ENCODE peak calls at places on chromosome 15, in eight cellular contexts. I is HTR-8/SVneo, M is globus pallidus, H is NCI-H1105 treated with DMSO at 0.1 percent for 48 hours, J is upper lobe of right lung, C is DMS153, R is GM20000, D is COLO829. U is an unnamed sample.
A peak's percentile ranks its signal among the peaks of the same experiment; 100 is the strongest.

GRCh38 chr15:67840747-67841634 is 1.1 kb upstream of the RNU6-1 start:
- DNase-seq in J (no peak), H (peak; percentile 61), I (no peak), R (no peak), D (no peak), M (no peak), C (no peak), U (peak; percentile 61)

GRCh38 chr15:73873889-73874511 is 636 bp downstream of the TBC1D21 start:
- DNase-seq in D (peak; percentile 50), I (peak; percentile 39), J (no peak), C (no peak), H (peak; percentile 31), R (peak; percentile 57), M (no peak), U (peak; percentile 28)

GRCh38 chr15:25089577-25089976 is 134.8 kb downstream of the SNRPN start:
- DNase-seq in M (no peak), I (no peak), D (no peak), R (no peak), C (no peak), H (no peak), J (no peak), U (no peak)

GRCh38 chr15:58381696-58382095 is 50.1 kb upstream of the LIPC start:
- DNase-seq in I (no peak), C (no peak), M (no peak), D (no peak), J (no peak), H (no peak), R (no peak), U (no peak)

GRCh38 chr15:81886586-81886985 is 159.2 kb downstream of the MEX3B start:
- DNase-seq in H (no peak), I (no peak), M (no peak), C (no peak), D (no peak), J (no peak), R (no peak), U (no peak)

GRCh38 chr15:48682949-48683651 is 37.6 kb upstream of the FBN1 start:
- DNase-seq in R (no peak), H (no peak), I (no peak), J (no peak), C (no peak), D (no peak), M (no peak), U (no peak)

GRCh38 chr15:62844564-62845235 is 197.8 kb upstream of the TPM1 start:
- DNase-seq in H (no peak), C (no peak), M (no peak), D (no peak), I (no peak), J (no peak), R (no peak), U (no peak)

GRCh38 chr15:25243800-25244097 is 195.1 kb downstream of the UBE3A start:
- DNase-seq in H (no peak), I (no peak), R (no peak), D (no peak), M (no peak), C (no peak), J (peak; percentile 51), U (no peak)

GRCh38 chr15:63856711-63857458 is 23.1 kb upstream of the HERC1 start:
- DNase-seq in I (no peak), C (no peak), R (no peak), D (no peak), H (no peak), M (no peak), J (no peak), U (no peak)

GRCh38 chr15:71411538-71412482 is 296.5 kb downstream of the THSD4 start:
- DNase-seq in R (no peak), D (no peak), M (peak; percentile 11), H (no peak), I (no peak), C (no peak), J (peak; percentile 83), U (no peak)

GRCh38 chr15:28886431-28887343 is 913 bp downstream of the APBA2 start:
- DNase-seq in H (no peak), J (no peak), R (no peak), I (no peak), C (no peak), M (no peak), D (no peak), U (no peak)

GRCh38 chr15:50764331-50765201 is 940 bp downstream of the SPPL2A start:
- DNase-seq in I (no peak), D (peak; percentile 35), J (no peak), R (peak; percentile 76), M (peak; percentile 4), H (peak; percentile 35), C (no peak), U (no peak)

GRCh38 chr15:95196176-95196915 is 965.0 kb downstream of the MCTP2 start:
- DNase-seq in H (no peak), M (no peak), C (no peak), R (no peak), I (no peak), J (no peak), D (no peak), U (no peak)

GRCh38 chr15:31178705-31179104 is 77.2 kb upstream of the TRPM1 start:
- DNase-seq in H (no peak), M (no peak), J (no peak), D (no peak), R (no peak), I (no peak), C (no peak), U (no peak)

GRCh38 chr15:73081321-73081958 is 29.2 kb downstream of the NEO1 start:
- DNase-seq in M (peak; percentile 81), I (peak; percentile 31), D (peak; percentile 4), C (peak; percentile 1), R (peak; percentile 10), J (no peak), H (peak; percentile 70), U (peak; percentile 11)

GRCh38 chr15:51185213-51185619 is 90.5 kb upstream of the TNFAIP8L3 start:
- DNase-seq in R (no peak), I (no peak), M (no peak), H (no peak), J (no peak), D (no peak), C (no peak), U (no peak)

GRCh38 chr15:43143203-43143941 is 10.0 kb downstream of the TMEM62 start:
- DNase-seq in J (no peak), C (no peak), D (no peak), R (peak; percentile 49), I (no peak), M (no peak), H (no peak), U (no peak)

GRCh38 chr15:83545803-83546534 is 98.8 kb downstream of the SH3GL3 start:
- DNase-seq in R (no peak), M (no peak), J (no peak), H (no peak), I (no peak), C (no peak), D (no peak), U (no peak)

GRCh38 chr15:52076889-52077781 is 35.4 kb downstream of the BCL2L10 start:
- DNase-seq in C (no peak), I (peak; percentile 62), M (no peak), R (peak; percentile 15), J (no peak), D (peak; percentile 28), H (no peak), U (no peak)

GRCh38 chr15:28984421-28985375 is 98.9 kb downstream of the APBA2 start:
- DNase-seq in R (no peak), C (no peak), H (no peak), M (peak; percentile 97), D (no peak), J (no peak), I (no peak), U (no peak)

GRCh38 chr15:69926011-69926410 is 171.7 kb downstream of the TLE3 start:
- DNase-seq in J (no peak), R (no peak), I (peak; percentile 71), H (no peak), D (no peak), M (no peak), C (no peak), U (no peak)

GRCh38 chr15:75551076-75551475 is 28.0 kb downstream of the PTPN9 start:
- DNase-seq in R (no peak), D (no peak), J (no peak), I (no peak), H (no peak), M (no peak), C (no peak), U (no peak)

GRCh38 chr15:50676799-50677483 is 9.7 kb downstream of the TRPM7 start:
- DNase-seq in I (peak; percentile 26), C (no peak), J (no peak), D (no peak), M (no peak), R (no peak), H (no peak), U (no peak)

GRCh38 chr15:98856540-98856907 is 151.1 kb downstream of the PGPEP1L start:
- DNase-seq in J (no peak), M (no peak), D (no peak), H (no peak), R (no peak), C (no peak), I (no peak), U (no peak)

GRCh38 chr15:47674576-47675232 is 42.6 kb upstream of the SEMA6D start:
- DNase-seq in C (peak; percentile 60), D (no peak), M (no peak), J (no peak), I (no peak), R (no peak), H (peak; percentile 88), U (peak; percentile 89)

GRCh38 chr15:88606437-88606794 is 14.7 kb upstream of the AEN start:
- DNase-seq in I (no peak), H (peak; percentile 74), R (no peak), M (no peak), J (no peak), C (no peak), D (no peak), U (peak; percentile 45)

GRCh38 chr15:67690936-67691335 is 134.4 kb upstream of the SKOR1 start:
- DNase-seq in I (no peak), R (no peak), H (peak; percentile 26), J (no peak), D (peak; percentile 9), C (peak; percentile 79), M (no peak), U (peak; percentile 89)

GRCh38 chr15:70632981-70633380 is 130.4 kb downstream of the UACA start:
- DNase-seq in I (no peak), H (no peak), M (no peak), R (no peak), D (no peak), C (no peak), J (no peak), U (peak; percentile 31)

GRCh38 chr15:35358824-35359223 is 187.1 kb downstream of the DPH6 start:
- DNase-seq in D (no peak), I (no peak), R (no peak), M (no peak), C (no peak), H (no peak), J (no peak), U (no peak)

GRCh38 chr15:33242669-33243191 is 48.2 kb upstream of the FMN1 start:
- DNase-seq in H (no peak), J (no peak), I (no peak), C (no peak), D (peak; percentile 22), M (peak; percentile 9), R (no peak), U (no peak)

GRCh38 chr15:88684345-88684744 is 45.5 kb downstream of the ISG20 start:
- DNase-seq in M (no peak), J (no peak), R (no peak), C (no peak), H (no peak), D (no peak), I (no peak), U (no peak)

GRCh38 chr15:43229977-43230376 is 9.2 kb upstream of the EPB42 start:
- DNase-seq in D (peak; percentile 37), C (no peak), M (peak; percentile 74), J (no peak), R (no peak), H (no peak), I (no peak), U (no peak)

GRCh38 chr15:99326235-99326634 is 75.0 kb downstream of the LRRC28 start:
- DNase-seq in R (no peak), I (no peak), H (no peak), J (no peak), D (no peak), C (no peak), M (no peak), U (no peak)

GRCh38 chr15:82972990-82973389 is 13.0 kb upstream of the RAMAC start:
- DNase-seq in D (no peak), R (no peak), J (no peak), C (no peak), H (no peak), M (no peak), I (no peak), U (no peak)